ENCODE peak calls at places on chromosomes 6 and 20, in ten cellular contexts. X, H, F, W, J, I, Y, N, D and G are unnamed samples.
A peak's percentile ranks its signal among the peaks of the same experiment; 100 is the strongest.

GRCh38 chr20:6665161-6665560 is 102.3 kb upstream of the BMP2 start:
- DNase-seq in X (peak; percentile 28), H (no peak), F (no peak), W (no peak), J (no peak), I (no peak), Y (peak; percentile 40), N (no peak), D (no peak), G (no peak)

GRCh38 chr20:10074513-10074912 is 39.7 kb downstream of the ANKEF1 start:
- DNase-seq in X (peak; percentile 98), H (peak; percentile 96), F (peak; percentile 32), W (no peak), J (no peak), I (no peak), Y (peak; percentile 80), N (peak; percentile 92), D (peak; percentile 93), G (peak; percentile 93)

GRCh38 chr6:143621876-143622605 is 55.7 kb upstream of the PHACTR2 start:
- DNase-seq in X (no peak), H (no peak), F (no peak), W (no peak), J (no peak), I (no peak), Y (no peak), N (no peak), D (peak; percentile 39), G (peak; percentile 57)

GRCh38 chr6:48826884-48827701 is 636.0 kb downstream of the MMUT start:
- DNase-seq in X (peak; percentile 99), H (peak; percentile 99), F (peak; percentile 85), W (no peak), J (no peak), I (no peak), Y (peak; percentile 30), N (peak; percentile 98), D (peak; percentile 99), G (peak; percentile 87)

GRCh38 chr20:24708411-24709295 is 239.2 kb downstream of the SYNDIG1 start:
- DNase-seq in X (no peak), H (no peak), F (no peak), W (no peak), J (no peak), I (no peak), Y (peak; percentile 23), N (no peak), D (no peak), G (no peak)

GRCh38 chr6:109241199-109241598 is 141.1 kb downstream of the CD164 start:
- DNase-seq in X (peak; percentile 89), H (peak; percentile 71), F (no peak), W (no peak), J (no peak), I (no peak), Y (no peak), N (peak; percentile 51), D (peak; percentile 4), G (peak; percentile 84)

GRCh38 chr6:89079611-89080213 is 839 bp upstream of the PNRC1 start:
- DNase-seq in X (peak; percentile 57), H (peak; percentile 38), F (no peak), W (peak; percentile 63), J (no peak), I (no peak), Y (peak; percentile 54), N (no peak), D (peak; percentile 56), G (peak; percentile 77)

GRCh38 chr6:121520337-121521163 is 85.1 kb downstream of the GJA1 start:
- DNase-seq in X (peak; percentile 87), H (peak; percentile 11), F (peak; percentile 97), W (no peak), J (peak; percentile 34), I (no peak), Y (no peak), N (no peak), D (peak; percentile 98), G (peak; percentile 84)

GRCh38 chr6:88538130-88538706 is 372.1 kb upstream of the CNR1 start:
- DNase-seq in X (no peak), H (peak; percentile 6), F (no peak), W (no peak), J (peak; percentile 33), I (no peak), Y (no peak), N (no peak), D (peak; percentile 3), G (no peak)

GRCh38 chr6:79946242-79946641 is 1.1 kb downstream of the ELOVL4 start:
- DNase-seq in X (peak; percentile 35), H (peak; percentile 16), F (no peak), W (no peak), J (no peak), I (no peak), Y (no peak), N (no peak), D (peak; percentile 26), G (peak; percentile 3)

GRCh38 chr20:4844325-4844724 is 122.6 kb downstream of the PRND start:
- DNase-seq in X (no peak), H (no peak), F (no peak), W (no peak), J (no peak), I (no peak), Y (no peak), N (no peak), D (no peak), G (no peak)

GRCh38 chr6:146028250-146028789 is 542 bp upstream of the GRM1 start:
- DNase-seq in X (peak; percentile 32), H (peak; percentile 41), F (no peak), W (peak; percentile 76), J (no peak), I (peak; percentile 80), Y (peak; percentile 68), N (no peak), D (peak; percentile 25), G (peak; percentile 77)

DNA sequence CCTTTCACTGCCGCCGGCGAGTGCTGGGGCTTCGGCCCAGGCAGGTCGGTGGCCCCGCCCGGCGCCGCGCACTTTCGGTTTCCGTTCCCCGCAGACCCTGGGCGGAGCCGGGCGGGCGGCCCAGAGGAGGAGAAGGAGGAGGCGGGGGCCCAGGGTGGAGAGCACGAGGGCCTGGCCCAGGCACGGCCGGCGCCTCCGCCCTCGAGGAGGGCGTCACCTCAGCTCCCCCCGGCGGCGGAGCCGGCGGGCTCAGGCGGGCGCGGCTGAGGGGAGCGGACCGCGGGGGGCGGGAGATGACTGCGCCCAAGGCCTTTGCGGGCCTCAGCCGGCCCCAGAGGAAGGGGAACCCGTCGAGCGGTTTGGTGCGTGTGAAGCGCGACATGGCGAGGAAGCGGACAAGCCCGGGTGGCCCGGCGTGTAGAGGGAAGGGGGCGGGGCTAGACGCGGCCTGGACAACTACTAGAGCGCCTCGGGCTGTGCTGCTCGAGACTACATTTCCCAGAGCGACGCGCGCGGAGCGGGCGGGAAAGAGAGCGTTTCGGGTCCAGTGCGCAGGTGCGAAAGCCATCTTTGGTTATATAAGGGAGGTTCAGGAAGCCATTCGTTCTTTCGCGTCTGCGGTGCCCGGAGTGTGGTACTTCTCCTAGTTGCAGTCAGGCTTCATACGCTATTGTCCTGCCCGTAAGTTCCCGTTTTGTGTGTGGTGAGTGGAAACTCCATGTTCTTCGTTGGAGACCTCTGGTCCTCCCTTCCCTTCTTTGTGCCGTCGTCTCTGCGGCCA is at the start of gene ZNFX1:
- DNase-seq in X (peak; percentile 86), H (peak; percentile 100), F (peak; percentile 75), W (peak; percentile 99), J (peak; percentile 97), I (peak; percentile 100), Y (peak; percentile 99), N (peak; percentile 94), D (peak; percentile 90), G (peak; percentile 99)
- TF ChIP-seq CTCF in X (no peak), H (peak; percentile 20), F (no peak), W (peak; percentile 34), J (no peak), I (no peak), Y (no peak), N (no peak), D (no peak), G (no peak)

DNA sequence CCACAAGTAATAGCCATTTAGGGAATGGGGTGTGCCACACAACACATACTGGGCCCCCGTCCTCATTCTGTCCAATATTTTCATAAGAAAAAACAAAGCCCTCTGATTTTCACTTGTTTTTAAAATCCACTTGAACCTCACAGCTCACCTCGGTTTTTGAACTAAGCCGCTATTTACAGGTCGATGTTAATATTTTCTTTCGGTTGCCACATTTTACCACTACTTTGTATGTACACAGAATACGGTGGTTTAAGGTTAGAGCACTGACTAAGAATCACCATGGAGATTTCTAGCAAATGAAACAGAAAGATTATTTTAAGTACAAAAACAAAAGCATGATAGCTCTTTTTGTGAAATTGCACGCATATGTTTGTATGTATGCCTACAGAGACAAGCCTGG is 143.8 kb downstream of the UST start:
- DNase-seq in X (no peak), H (no peak), F (no peak), W (no peak), J (no peak), I (no peak), Y (no peak), N (no peak), D (no peak), G (no peak)
- H3K4me3 ChIP-seq in X (no peak overlapping the region), H (no peak overlapping the region), F (no peak overlapping the region), W (no peak overlapping the region), J (no peak overlapping the region), I (no peak overlapping the region), Y (no peak overlapping the region), N (no peak overlapping the region), D (no peak overlapping the region), G (no peak overlapping the region)

GRCh38 chr6:42571611-42572342 is 7.9 kb downstream of the UBR2 start:
- DNase-seq in X (no peak), H (no peak), F (no peak), W (no peak), J (no peak), I (no peak), Y (no peak), N (no peak), D (no peak), G (no peak)

GRCh38 chr6:42566614-42567208 is 2.9 kb downstream of the UBR2 start:
- DNase-seq in X (no peak), H (no peak), F (no peak), W (no peak), J (no peak), I (no peak), Y (no peak), N (no peak), D (no peak), G (no peak)

GRCh38 chr6:42564496-42564890 is 664 bp downstream of the UBR2 start:
- DNase-seq in X (peak; percentile 31), H (peak; percentile 22), F (no peak), W (no peak), J (no peak), I (no peak), Y (no peak), N (no peak), D (no peak), G (no peak)

GRCh38 chr6:42572523-42572922 is 8.7 kb downstream of the UBR2 start:
- DNase-seq in X (no peak), H (no peak), F (no peak), W (no peak), J (no peak), I (no peak), Y (no peak), N (no peak), D (no peak), G (no peak)

GRCh38 chr6:42569102-42570028 is 5.5 kb downstream of the UBR2 start:
- DNase-seq in X (peak; percentile 97), H (peak; percentile 77), F (peak; percentile 64), W (no peak), J (no peak), I (no peak), Y (no peak), N (peak; percentile 66), D (peak; percentile 97), G (peak; percentile 92)
- TF ChIP-seq CTCF in X (no peak), H (no peak), F (no peak), W (no peak), J (no peak), I (no peak), Y (no peak), N (no peak), D (peak; percentile 19), G (peak; percentile 16)

GRCh38 chr6:41636803-41637178 is 1.5 kb upstream of the MDFI start:
- DNase-seq in X (peak; percentile 78), H (peak; percentile 91), F (no peak), W (no peak), J (peak; percentile 50), I (peak; percentile 84), Y (peak; percentile 59), N (peak; percentile 73), D (no peak), G (no peak)
- H3K4me3 ChIP-seq in X (peak overlapping the region; percentile 72), H (peak overlapping the region; percentile 91), F (peak overlapping the region; percentile 37), W (peak overlapping the region; percentile 48), J (peak overlapping the region; percentile 83), I (peak overlapping the region; percentile 56), Y (peak overlapping the region; percentile 52), N (peak overlapping the region; percentile 85), D (peak overlapping the region; percentile 71), G (no peak overlapping the region)